ENCODE peak calls at places on chromosomes 3 and 15, in eight cellular contexts. One of them, this sample, is unnamed.

GRCh38 chr3:140242818-140243276 is 307.9 kb downstream of the CLSTN2 start:
- DNase-seq in coronary artery: no peak
- DNase-seq in cardiac fibroblast: no peak
- DNase-seq in Panc1: no peak
- DNase-seq in pancreas: peak
- DNase-seq in fibroblast of the aortic adventitia: no peak
- DNase-seq in lung: no peak
- DNase-seq in endodermal cell: no peak
- DNase-seq in this sample: no peak

GRCh38 chr15:88644741-88645140 is 5.9 kb downstream of the ISG20 start:
- DNase-seq in coronary artery: peak
- DNase-seq in cardiac fibroblast: no peak
- DNase-seq in Panc1: no peak
- DNase-seq in pancreas: no peak
- DNase-seq in fibroblast of the aortic adventitia: no peak
- DNase-seq in lung: no peak
- DNase-seq in endodermal cell: peak
- DNase-seq in this sample: no peak

GRCh38 chr3:147940400-147940799 is 531.2 kb downstream of the ZIC1 start:
- DNase-seq in coronary artery: no peak
- DNase-seq in fibroblast of the aortic adventitia: peak
- DNase-seq in cardiac fibroblast: no peak
- DNase-seq in endodermal cell: no peak
- DNase-seq in pancreas: no peak
- DNase-seq in Panc1: no peak
- DNase-seq in lung: no peak
- DNase-seq in this sample: no peak

GRCh38 chr15:69595009-69595825 is 142.6 kb downstream of the RPLP1 start:
- DNase-seq in coronary artery: peak
- DNase-seq in endodermal cell: no peak
- DNase-seq in lung: peak
- DNase-seq in cardiac fibroblast: no peak
- DNase-seq in pancreas: peak
- DNase-seq in Panc1: no peak
- DNase-seq in fibroblast of the aortic adventitia: peak
- DNase-seq in this sample: peak

GRCh38 chr15:72784233-72784876 is 797 bp upstream of the ADPGK start:
- DNase-seq in cardiac fibroblast: peak
- DNase-seq in fibroblast of the aortic adventitia: peak
- DNase-seq in endodermal cell: no peak
- DNase-seq in Panc1: peak
- DNase-seq in coronary artery: no peak
- DNase-seq in lung: peak
- DNase-seq in pancreas: no peak
- DNase-seq in this sample: no peak

GRCh38 chr15:72182673-72183072 is 14.9 kb downstream of the GRAMD2A start:
- DNase-seq in lung: no peak
- DNase-seq in cardiac fibroblast: peak
- DNase-seq in pancreas: no peak
- DNase-seq in Panc1: no peak
- DNase-seq in coronary artery: no peak
- DNase-seq in fibroblast of the aortic adventitia: no peak
- DNase-seq in endodermal cell: peak
- DNase-seq in this sample: no peak

GRCh38 chr15:70478251-70478990 is 284.9 kb downstream of the UACA start:
- DNase-seq in endodermal cell: no peak
- DNase-seq in pancreas: no peak
- DNase-seq in lung: no peak
- DNase-seq in coronary artery: no peak
- DNase-seq in cardiac fibroblast: no peak
- DNase-seq in fibroblast of the aortic adventitia: no peak
- DNase-seq in Panc1: no peak
- DNase-seq in this sample: peak

GRCh38 chr3:42019144-42019952 is 57.4 kb upstream of the ULK4 start:
- DNase-seq in lung: no peak
- DNase-seq in Panc1: no peak
- DNase-seq in fibroblast of the aortic adventitia: no peak
- DNase-seq in cardiac fibroblast: no peak
- DNase-seq in endodermal cell: no peak
- DNase-seq in coronary artery: no peak
- DNase-seq in pancreas: no peak
- DNase-seq in this sample: peak

GRCh38 chr3:87771338-87772059 is 287.3 kb downstream of the CGGBP1 start:
- DNase-seq in fibroblast of the aortic adventitia: peak
- DNase-seq in coronary artery: no peak
- DNase-seq in pancreas: no peak
- DNase-seq in cardiac fibroblast: peak
- DNase-seq in lung: peak
- DNase-seq in endodermal cell: peak
- DNase-seq in Panc1: peak
- DNase-seq in this sample: no peak

GRCh38 chr3:145518639-145519038 is 642.3 kb downstream of the PLOD2 start:
- DNase-seq in fibroblast of the aortic adventitia: no peak
- DNase-seq in pancreas: no peak
- DNase-seq in lung: no peak
- DNase-seq in endodermal cell: no peak
- DNase-seq in coronary artery: no peak
- DNase-seq in cardiac fibroblast: no peak
- DNase-seq in Panc1: no peak
- DNase-seq in this sample: no peak

GRCh38 chr3:87627316-87627715 is 350.9 kb upstream of the POU1F1 start:
- DNase-seq in cardiac fibroblast: no peak
- DNase-seq in Panc1: no peak
- DNase-seq in endodermal cell: no peak
- DNase-seq in coronary artery: no peak
- DNase-seq in lung: no peak
- DNase-seq in pancreas: no peak
- DNase-seq in fibroblast of the aortic adventitia: no peak
- DNase-seq in this sample: no peak

GRCh38 chr3:161295325-161295724 is 74.2 kb downstream of the NMD3 start:
- DNase-seq in endodermal cell: no peak
- DNase-seq in lung: no peak
- DNase-seq in Panc1: no peak
- DNase-seq in coronary artery: no peak
- DNase-seq in fibroblast of the aortic adventitia: no peak
- DNase-seq in pancreas: no peak
- DNase-seq in cardiac fibroblast: peak
- DNase-seq in this sample: no peak

GRCh38 chr3:184384856-184385422 is 5.1 kb downstream of the CHRD start:
- DNase-seq in coronary artery: no peak
- DNase-seq in endodermal cell: no peak
- DNase-seq in fibroblast of the aortic adventitia: no peak
- DNase-seq in lung: no peak
- DNase-seq in cardiac fibroblast: no peak
- DNase-seq in Panc1: no peak
- DNase-seq in pancreas: peak
- DNase-seq in this sample: no peak

GRCh38 chr3:94036909-94037507 is 8.6 kb upstream of the STX19 start:
- DNase-seq in Panc1: peak
- DNase-seq in fibroblast of the aortic adventitia: peak
- DNase-seq in lung: no peak
- DNase-seq in coronary artery: no peak
- DNase-seq in endodermal cell: no peak
- DNase-seq in pancreas: no peak
- DNase-seq in cardiac fibroblast: peak
- DNase-seq in this sample: no peak

GRCh38 chr3:140216249-140216648 is 281.3 kb downstream of the CLSTN2 start:
- DNase-seq in endodermal cell: no peak
- DNase-seq in pancreas: no peak
- DNase-seq in lung: no peak
- DNase-seq in coronary artery: no peak
- DNase-seq in fibroblast of the aortic adventitia: no peak
- DNase-seq in Panc1: peak
- DNase-seq in cardiac fibroblast: no peak
- DNase-seq in this sample: no peak

GRCh38 chr3:14523792-14524191 is 16.4 kb downstream of the GRIP2 start:
- DNase-seq in Panc1: no peak
- DNase-seq in pancreas: no peak
- DNase-seq in cardiac fibroblast: peak
- DNase-seq in coronary artery: no peak
- DNase-seq in lung: no peak
- DNase-seq in endodermal cell: peak
- DNase-seq in fibroblast of the aortic adventitia: peak
- DNase-seq in this sample: no peak

GRCh38 chr15:71288348-71288955 is 173.2 kb downstream of the THSD4 start:
- DNase-seq in coronary artery: no peak
- DNase-seq in lung: no peak
- DNase-seq in endodermal cell: no peak
- DNase-seq in Panc1: peak
- DNase-seq in cardiac fibroblast: no peak
- DNase-seq in pancreas: no peak
- DNase-seq in fibroblast of the aortic adventitia: no peak
- DNase-seq in this sample: no peak

GRCh38 chr3:123315271-123315595 is 113.5 kb downstream of the SEC22A start:
- DNase-seq in coronary artery: no peak
- DNase-seq in cardiac fibroblast: no peak
- DNase-seq in Panc1: no peak
- DNase-seq in endodermal cell: no peak
- DNase-seq in lung: no peak
- DNase-seq in fibroblast of the aortic adventitia: no peak
- DNase-seq in pancreas: peak
- DNase-seq in this sample: no peak

GRCh38 chr3:123320224-123320623 is 118.5 kb downstream of the SEC22A start:
- DNase-seq in coronary artery: no peak
- DNase-seq in Panc1: no peak
- DNase-seq in pancreas: peak
- DNase-seq in fibroblast of the aortic adventitia: no peak
- DNase-seq in lung: no peak
- DNase-seq in cardiac fibroblast: no peak
- DNase-seq in endodermal cell: no peak
- DNase-seq in this sample: no peak

GRCh38 chr3:123317716-123318115 is 116.0 kb downstream of the SEC22A start:
- DNase-seq in cardiac fibroblast: no peak
- DNase-seq in fibroblast of the aortic adventitia: no peak
- DNase-seq in coronary artery: no peak
- DNase-seq in endodermal cell: no peak
- DNase-seq in lung: no peak
- DNase-seq in pancreas: no peak
- DNase-seq in Panc1: no peak
- DNase-seq in this sample: no peak

GRCh38 chr3:123319760-123320159 is 118.0 kb downstream of the SEC22A start:
- DNase-seq in endodermal cell: peak
- DNase-seq in lung: no peak
- DNase-seq in pancreas: peak
- DNase-seq in fibroblast of the aortic adventitia: no peak
- DNase-seq in coronary artery: no peak
- DNase-seq in Panc1: no peak
- DNase-seq in cardiac fibroblast: no peak
- DNase-seq in this sample: no peak

DNA sequence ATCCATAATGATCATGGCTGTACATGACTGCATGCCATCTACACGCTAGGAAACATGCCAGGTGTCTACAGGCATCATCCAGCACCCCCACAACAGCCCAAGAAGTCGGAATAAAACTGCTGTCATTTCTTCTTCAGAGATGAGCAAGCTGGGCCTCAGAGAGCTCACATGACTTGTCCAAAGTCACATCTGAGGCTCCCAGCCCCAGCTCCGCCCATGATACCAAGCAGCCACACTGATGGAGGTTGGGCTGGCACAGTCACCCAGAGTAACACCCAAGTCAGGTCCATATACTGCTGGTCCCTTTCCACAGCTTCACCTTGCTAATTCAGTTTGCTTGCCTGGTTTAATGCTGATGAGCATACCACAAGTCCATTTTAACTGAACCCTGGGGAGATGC is 116.6 kb downstream of the SEC22A start:
- DNase-seq in lung: no peak
- DNase-seq in pancreas: peak
- DNase-seq in endodermal cell: no peak
- DNase-seq in fibroblast of the aortic adventitia: no peak
- DNase-seq in coronary artery: no peak
- DNase-seq in cardiac fibroblast: no peak
- DNase-seq in Panc1: no peak
- DNase-seq in this sample: no peak
- TF ChIP-seq CTCF in lung: no peak
- TF ChIP-seq CTCF in pancreas: no peak
- TF ChIP-seq CTCF in endodermal cell: no peak
- TF ChIP-seq CTCF in fibroblast of the aortic adventitia: no peak
- TF ChIP-seq CTCF in coronary artery: no peak
- TF ChIP-seq CTCF in cardiac fibroblast: no peak
- TF ChIP-seq CTCF in Panc1: no peak
- TF ChIP-seq CTCF in this sample: no peak

DNA sequence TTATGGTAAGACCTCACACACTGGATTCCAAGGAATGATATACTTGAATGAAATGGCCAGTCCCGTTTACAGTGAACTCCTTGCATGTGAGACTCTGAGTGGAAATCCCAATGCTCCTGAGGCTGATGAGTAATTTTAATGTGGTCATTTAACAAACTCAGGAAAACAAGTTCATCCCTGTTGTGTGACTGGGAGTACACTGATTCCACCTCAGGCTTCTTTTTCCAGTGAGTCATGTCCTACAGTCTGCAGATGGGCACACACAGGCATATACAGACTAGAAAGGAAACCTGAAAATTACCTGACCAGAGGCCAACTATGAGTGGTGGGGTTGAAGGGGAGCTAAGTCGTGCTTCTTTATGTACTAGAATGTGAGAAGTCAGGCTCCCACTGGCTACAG is 5.8 kb downstream of the SQOR start:
- DNase-seq in fibroblast of the aortic adventitia: peak
- DNase-seq in Panc1: no peak
- DNase-seq in cardiac fibroblast: peak
- DNase-seq in coronary artery: peak
- DNase-seq in endodermal cell: peak
- DNase-seq in lung: no peak
- DNase-seq in pancreas: no peak
- DNase-seq in this sample: no peak
- H3K4me3 ChIP-seq in fibroblast of the aortic adventitia: no peak
- H3K4me3 ChIP-seq in Panc1: no peak
- H3K4me3 ChIP-seq in cardiac fibroblast: no peak
- H3K4me3 ChIP-seq in coronary artery: no peak
- H3K4me3 ChIP-seq in endodermal cell: no peak
- H3K4me3 ChIP-seq in lung: no peak
- H3K4me3 ChIP-seq in pancreas: no peak
- H3K4me3 ChIP-seq in this sample: no peak

DNA sequence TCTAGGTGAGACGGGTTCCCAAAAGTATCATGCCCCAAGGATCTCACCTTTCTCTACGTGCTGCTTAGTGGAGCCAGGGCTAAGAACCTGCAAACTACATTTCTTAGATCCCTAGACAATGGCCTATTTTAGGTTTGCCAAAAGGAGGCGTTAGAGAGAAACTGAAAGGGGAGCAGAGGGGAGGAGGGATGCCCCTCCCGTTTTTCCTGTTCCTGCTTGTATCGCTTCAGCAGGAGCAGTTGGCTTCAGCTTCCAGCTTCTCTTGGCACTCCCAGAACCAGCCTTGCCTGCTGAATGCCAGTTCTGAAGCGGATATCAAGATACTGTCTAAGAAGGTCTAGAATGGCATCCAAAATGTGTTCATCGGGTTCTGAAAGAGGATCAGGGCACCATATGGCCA is 58.4 kb upstream of the ABHD17C start:
- DNase-seq in coronary artery: no peak
- DNase-seq in Panc1: no peak
- DNase-seq in pancreas: no peak
- DNase-seq in lung: no peak
- DNase-seq in fibroblast of the aortic adventitia: no peak
- DNase-seq in cardiac fibroblast: no peak
- DNase-seq in endodermal cell: peak
- DNase-seq in this sample: peak
- TF ChIP-seq CTCF in coronary artery: no peak
- TF ChIP-seq CTCF in Panc1: no peak
- TF ChIP-seq CTCF in pancreas: no peak
- TF ChIP-seq CTCF in lung: no peak
- TF ChIP-seq CTCF in fibroblast of the aortic adventitia: no peak
- TF ChIP-seq CTCF in cardiac fibroblast: no peak
- TF ChIP-seq CTCF in endodermal cell: peak
- TF ChIP-seq CTCF in this sample: no peak

GRCh38 chr15:81092559-81092902 is 41.5 kb upstream of the CFAP161 start:
- DNase-seq in endodermal cell: no peak
- DNase-seq in pancreas: no peak
- DNase-seq in fibroblast of the aortic adventitia: no peak
- DNase-seq in lung: no peak
- DNase-seq in coronary artery: no peak
- DNase-seq in cardiac fibroblast: peak
- DNase-seq in Panc1: no peak
- DNase-seq in this sample: peak
- H3K4me3 ChIP-seq in endodermal cell: no peak
- H3K4me3 ChIP-seq in pancreas: no peak
- H3K4me3 ChIP-seq in fibroblast of the aortic adventitia: no peak
- H3K4me3 ChIP-seq in lung: no peak
- H3K4me3 ChIP-seq in coronary artery: peak
- H3K4me3 ChIP-seq in cardiac fibroblast: no peak
- H3K4me3 ChIP-seq in Panc1: no peak
- H3K4me3 ChIP-seq in this sample: no peak